ENCODE peak calls at places on chromosomes 13 and 19, in eight cellular contexts. One of them, this sample, is unnamed.

GRCh38 chr19:55075366-55075998 is at the start of gene EPS8L1:
- DNase-seq in KBM-7: no peak
- DNase-seq in omental fat pad: no peak
- DNase-seq in OCI-LY7: no peak
- DNase-seq in kidney tubule cell: peak; percentile 85
- DNase-seq in NCI-H1092: no peak
- DNase-seq in stimulated activated CD4-positive, alpha-beta T cell treated with anti-CD3 and anti-CD28 coated beads, Interleukin-4, amount 100 ng/mL, for 4 hours: no peak
- DNase-seq in anterior cingulate cortex: no peak
- DNase-seq in this sample: peak; percentile 92

GRCh38 chr13:96214804-96215445 is 125.0 kb downstream of the HS6ST3 start:
- DNase-seq in NCI-H1092: no peak
- DNase-seq in KBM-7: no peak
- DNase-seq in kidney tubule cell: peak; percentile 70
- DNase-seq in stimulated activated CD4-positive, alpha-beta T cell treated with anti-CD3 and anti-CD28 coated beads, Interleukin-4, amount 100 ng/mL, for 4 hours: no peak
- DNase-seq in anterior cingulate cortex: no peak
- DNase-seq in omental fat pad: no peak
- DNase-seq in OCI-LY7: no peak
- DNase-seq in this sample: no peak

GRCh38 chr19:1465191-1466016 is 13.6 kb downstream of the C19orf25 start:
- DNase-seq in kidney tubule cell: peak; percentile 67
- DNase-seq in stimulated activated CD4-positive, alpha-beta T cell treated with anti-CD3 and anti-CD28 coated beads, Interleukin-4, amount 100 ng/mL, for 4 hours: no peak
- DNase-seq in OCI-LY7: no peak
- DNase-seq in KBM-7: no peak
- DNase-seq in NCI-H1092: no peak
- DNase-seq in omental fat pad: no peak
- DNase-seq in anterior cingulate cortex: no peak
- DNase-seq in this sample: peak; percentile 39

GRCh38 chr19:17703823-17704463 is 15.3 kb upstream of the MAP1S start:
- DNase-seq in anterior cingulate cortex: no peak
- DNase-seq in KBM-7: peak; percentile 72
- DNase-seq in omental fat pad: peak; percentile 65
- DNase-seq in OCI-LY7: peak; percentile 75
- DNase-seq in stimulated activated CD4-positive, alpha-beta T cell treated with anti-CD3 and anti-CD28 coated beads, Interleukin-4, amount 100 ng/mL, for 4 hours: peak; percentile 47
- DNase-seq in kidney tubule cell: peak; percentile 13
- DNase-seq in NCI-H1092: peak; percentile 44
- DNase-seq in this sample: peak; percentile 23

GRCh38 chr13:97659602-97660001 is 225.6 kb downstream of the RAP2A start:
- DNase-seq in anterior cingulate cortex: no peak
- DNase-seq in stimulated activated CD4-positive, alpha-beta T cell treated with anti-CD3 and anti-CD28 coated beads, Interleukin-4, amount 100 ng/mL, for 4 hours: no peak
- DNase-seq in NCI-H1092: no peak
- DNase-seq in OCI-LY7: no peak
- DNase-seq in kidney tubule cell: no peak
- DNase-seq in omental fat pad: no peak
- DNase-seq in KBM-7: peak; percentile 4
- DNase-seq in this sample: no peak

GRCh38 chr19:44807162-44807561 is 1.7 kb upstream of the BCAM start:
- DNase-seq in OCI-LY7: no peak
- DNase-seq in NCI-H1092: peak; percentile 6
- DNase-seq in stimulated activated CD4-positive, alpha-beta T cell treated with anti-CD3 and anti-CD28 coated beads, Interleukin-4, amount 100 ng/mL, for 4 hours: no peak
- DNase-seq in anterior cingulate cortex: no peak
- DNase-seq in omental fat pad: no peak
- DNase-seq in kidney tubule cell: peak; percentile 72
- DNase-seq in KBM-7: no peak
- DNase-seq in this sample: no peak

GRCh38 chr13:25468330-25469178 is 96.8 kb downstream of the ATP8A2 start:
- DNase-seq in OCI-LY7: no peak
- DNase-seq in anterior cingulate cortex: no peak
- DNase-seq in KBM-7: no peak
- DNase-seq in omental fat pad: no peak
- DNase-seq in NCI-H1092: peak; percentile 78
- DNase-seq in kidney tubule cell: peak; percentile 49
- DNase-seq in stimulated activated CD4-positive, alpha-beta T cell treated with anti-CD3 and anti-CD28 coated beads, Interleukin-4, amount 100 ng/mL, for 4 hours: no peak
- DNase-seq in this sample: no peak

GRCh38 chr19:1554968-1555801 is 12.9 kb downstream of the MEX3D start:
- DNase-seq in anterior cingulate cortex: no peak
- DNase-seq in stimulated activated CD4-positive, alpha-beta T cell treated with anti-CD3 and anti-CD28 coated beads, Interleukin-4, amount 100 ng/mL, for 4 hours: no peak
- DNase-seq in kidney tubule cell: no peak
- DNase-seq in OCI-LY7: no peak
- DNase-seq in omental fat pad: no peak
- DNase-seq in KBM-7: no peak
- DNase-seq in NCI-H1092: no peak
- DNase-seq in this sample: no peak

GRCh38 chr19:7153008-7153407 is 83.5 kb downstream of the ZNF557 start:
- DNase-seq in NCI-H1092: no peak
- DNase-seq in omental fat pad: no peak
- DNase-seq in stimulated activated CD4-positive, alpha-beta T cell treated with anti-CD3 and anti-CD28 coated beads, Interleukin-4, amount 100 ng/mL, for 4 hours: no peak
- DNase-seq in OCI-LY7: no peak
- DNase-seq in kidney tubule cell: no peak
- DNase-seq in anterior cingulate cortex: no peak
- DNase-seq in KBM-7: no peak
- DNase-seq in this sample: no peak

GRCh38 chr13:46469064-46469463 is 82.0 kb upstream of the RUBCNL start:
- DNase-seq in OCI-LY7: no peak
- DNase-seq in NCI-H1092: no peak
- DNase-seq in anterior cingulate cortex: no peak
- DNase-seq in stimulated activated CD4-positive, alpha-beta T cell treated with anti-CD3 and anti-CD28 coated beads, Interleukin-4, amount 100 ng/mL, for 4 hours: no peak
- DNase-seq in kidney tubule cell: no peak
- DNase-seq in omental fat pad: no peak
- DNase-seq in KBM-7: no peak
- DNase-seq in this sample: peak; percentile 44

This sample was measured in MV-4-11.